ENCODE peak calls at places on chromosomes 11 and 22, in five cellular contexts. E is A549, M is HepG2, V is K562, I is GM12878. J is an unnamed sample. For H3K4me1, the result is how much of the 10 kb centered on the place peaks cover.

GRCh38 chr11:121968638-121969037 is 147.4 kb downstream of the BLID start:
- DNase-seq in V (no peak), E (no peak), I (no peak), M (no peak), J (no peak)

GRCh38 chr11:75028321-75029097 is 39.8 kb downstream of the NEU3 start:
- DNase-seq in I (no peak), V (peak), E (no peak), M (no peak), J (no peak)

GRCh38 chr11:79371152-79371551 is 69.7 kb downstream of the TENM4 start:
- DNase-seq in E (no peak), M (no peak), I (no peak), V (no peak), J (peak)

GRCh38 chr11:134639586-134640330 is 227.7 kb upstream of the B3GAT1 start:
- DNase-seq in I (no peak), M (no peak), E (no peak), V (no peak), J (no peak)

GRCh38 chr11:102530558-102530957 is at the start of gene MMP7:
- DNase-seq in E (peak), M (no peak), I (no peak), V (no peak), J (no peak)

GRCh38 chr11:35494966-35495365 is 30.4 kb downstream of the PAMR1 start:
- DNase-seq in V (no peak), M (no peak), E (no peak), I (no peak), J (no peak)

GRCh38 chr11:18853086-18853720 is 61.6 kb upstream of the PTPN5 start:
- DNase-seq in E (peak), M (peak), I (no peak), V (no peak), J (peak)

GRCh38 chr22:20741634-20742581 is 32.0 kb upstream of the SERPIND1 start:
- DNase-seq in V (peak), E (peak), I (no peak), M (peak), J (peak)

GRCh38 chr22:20024225-20025087 is 3.5 kb downstream of the TANGO2 start:
- DNase-seq in I (no peak), V (no peak), M (no peak), E (no peak), J (no peak)

GRCh38 chr11:78749243-78749730 is 174.6 kb upstream of the NARS2 start:
- DNase-seq in V (no peak), I (no peak), E (no peak), M (no peak), J (no peak)

GRCh38 chr11:63492441-63492840 is 1.5 kb upstream of the PLAAT5 start:
- DNase-seq in V (no peak), I (no peak), E (no peak), M (no peak), J (no peak)

GRCh38 chr11:117828641-117829368 is 4.3 kb upstream of the FXYD2 start:
- DNase-seq in M (no peak), V (peak), E (peak), I (no peak), J (no peak)

GRCh38 chr11:68773521-68774187 is 22.3 kb upstream of the TESMIN start:
- DNase-seq in I (no peak), E (no peak), M (no peak), V (no peak), J (no peak)

GRCh38 chr11:123640677-123641494 is 13.5 kb downstream of the SCN3B start:
- DNase-seq in V (peak), I (no peak), M (peak), E (peak), J (peak)

GRCh38 chr11:117220999-117221774 is 10.7 kb downstream of the PCSK7 start:
- DNase-seq in E (no peak), M (no peak), I (no peak), V (no peak), J (no peak)

GRCh38 chr22:37681001-37681424 is 5.1 kb upstream of the NOL12 start:
- DNase-seq in E (no peak), V (no peak), I (no peak), M (no peak), J (no peak)

GRCh38 chr11:66055021-66055420 is 2.9 kb downstream of the SF3B2 start:
- DNase-seq in V (no peak), E (no peak), I (no peak), M (no peak), J (no peak)

GRCh38 chr22:49853981-49854791 is 542 bp downstream of the ZBED4 start:
- DNase-seq in E (peak), I (no peak), V (peak), M (no peak), J (peak)

GRCh38 chr11:45395421-45395820 is 109.3 kb upstream of the SYT13 start:
- DNase-seq in I (no peak), V (no peak), M (no peak), E (no peak), J (no peak)

GRCh38 chr22:23243006-23243573 is 62.8 kb downstream of the BCR start:
- DNase-seq in I (peak), V (peak), M (no peak), E (no peak), J (peak)

GRCh38 chr11:35587972-35588371 is 30.3 kb upstream of the FJX1 start:
- DNase-seq in E (no peak), V (no peak), M (no peak), I (no peak), J (no peak)

GRCh38 chr11:11814614-11815452 is 26.9 kb upstream of the USP47 start:
- DNase-seq in V (peak), I (no peak), E (no peak), M (no peak), J (no peak)

GRCh38 chr11:706439-706956 is 467 bp downstream of the EPS8L2 start:
- DNase-seq in V (peak), I (no peak), M (no peak), E (peak), J (no peak)

GRCh38 chr11:46210133-46210636 is 67.3 kb upstream of the CREB3L1 start:
- DNase-seq in E (peak), M (peak), I (peak), V (no peak), J (no peak)

GRCh38 chr11:10542776-10543175 is 1.8 kb upstream of the RNF141 start:
- DNase-seq in E (no peak), V (no peak), I (no peak), M (no peak), J (no peak)

GRCh38 chr11:10538924-10539323 is 2.1 kb downstream of the RNF141 start:
- DNase-seq in E (no peak), I (no peak), V (no peak), M (no peak), J (no peak)

GRCh38 chr11:10540546-10540914 is 457 bp downstream of the RNF141 start:
- DNase-seq in M (peak), I (no peak), V (no peak), E (no peak), J (peak)

GRCh38 chr11:10539339-10539738 is 1.6 kb downstream of the RNF141 start:
- DNase-seq in I (no peak), V (no peak), E (peak), M (peak), J (no peak)

DNA sequence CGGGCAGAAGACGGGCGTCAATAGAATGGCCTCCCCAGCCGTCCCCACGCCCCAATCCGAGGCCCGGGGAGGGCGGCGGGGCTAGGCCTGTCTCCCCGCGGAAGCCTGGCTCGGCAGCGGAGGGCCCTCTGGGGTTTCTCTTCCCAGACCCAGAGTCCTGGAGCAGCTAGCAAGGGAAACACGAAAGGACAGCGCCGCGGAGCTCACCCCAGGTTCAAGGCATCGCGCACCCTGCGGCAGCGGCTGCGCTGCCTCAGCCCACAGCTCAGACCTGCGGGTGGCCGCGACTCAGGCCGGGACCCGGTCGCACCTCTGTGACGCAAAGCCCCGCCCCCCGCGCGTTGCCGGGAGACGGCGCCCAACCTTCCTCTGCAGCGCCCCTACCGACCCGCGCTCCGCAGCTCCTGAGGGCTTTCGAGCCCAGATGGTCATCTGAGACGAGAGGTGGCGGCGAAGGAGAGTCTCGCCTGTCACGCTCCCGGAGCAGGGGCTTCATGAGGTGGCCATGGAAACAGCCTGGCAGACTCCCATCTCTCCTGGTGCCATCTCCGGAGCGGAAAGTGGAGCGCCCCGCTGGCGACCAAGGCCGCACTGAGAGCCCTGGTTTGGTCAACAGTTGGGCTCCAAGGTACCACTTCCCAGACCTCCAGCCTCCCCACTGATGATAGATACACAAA is at the start of gene RNF141:
- DNase-seq in E (peak), M (peak), V (peak), I (peak), J (peak)
- TF ChIP-seq JUNB in E (no peak), M (no peak), V (no peak), I (no peak), J (no peak)

DNA sequence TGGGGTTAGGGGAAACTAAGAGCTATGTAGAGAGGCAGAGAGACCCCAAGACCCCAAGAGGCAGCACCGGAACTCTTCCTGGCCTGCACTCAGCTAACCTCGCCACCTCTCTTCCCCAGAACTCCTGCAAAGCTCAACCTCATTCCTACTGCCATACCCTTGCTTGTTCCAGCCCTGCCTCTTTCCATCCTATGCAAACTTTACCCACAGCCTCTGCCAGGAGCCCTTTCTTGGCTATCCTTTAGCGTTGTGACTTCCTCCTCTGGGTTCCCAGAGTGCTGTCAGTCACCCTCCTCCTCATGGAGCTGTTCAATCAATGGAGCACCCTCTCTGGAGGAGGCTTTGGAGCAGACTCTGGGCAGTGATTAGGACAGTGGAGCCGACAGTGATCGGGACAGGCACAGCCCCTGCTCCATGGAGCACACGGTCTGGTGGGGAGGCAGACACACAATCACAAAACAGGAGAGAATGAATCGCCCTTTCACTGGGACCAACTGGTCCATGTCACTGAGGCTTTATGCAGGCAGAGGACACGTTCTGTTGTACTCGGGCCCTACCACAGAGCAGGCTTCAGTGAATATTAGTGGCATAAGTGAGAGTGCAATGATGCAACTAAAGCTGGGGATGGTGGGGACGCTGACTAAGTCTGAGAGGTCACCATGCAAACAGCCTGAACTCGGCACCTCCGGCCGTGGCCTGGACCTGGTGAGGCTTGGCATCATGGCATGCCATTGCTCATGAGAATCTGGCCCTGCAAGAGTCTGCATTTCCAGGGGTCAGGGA is 24.6 kb upstream of the P2RY2 start:
- DNase-seq in E (no peak), I (peak), M (no peak), V (no peak), J (no peak)
- H3K4me1 ChIP-seq in E (half or more), I (under half), M (under half), V (under half), J (under half)

DNA sequence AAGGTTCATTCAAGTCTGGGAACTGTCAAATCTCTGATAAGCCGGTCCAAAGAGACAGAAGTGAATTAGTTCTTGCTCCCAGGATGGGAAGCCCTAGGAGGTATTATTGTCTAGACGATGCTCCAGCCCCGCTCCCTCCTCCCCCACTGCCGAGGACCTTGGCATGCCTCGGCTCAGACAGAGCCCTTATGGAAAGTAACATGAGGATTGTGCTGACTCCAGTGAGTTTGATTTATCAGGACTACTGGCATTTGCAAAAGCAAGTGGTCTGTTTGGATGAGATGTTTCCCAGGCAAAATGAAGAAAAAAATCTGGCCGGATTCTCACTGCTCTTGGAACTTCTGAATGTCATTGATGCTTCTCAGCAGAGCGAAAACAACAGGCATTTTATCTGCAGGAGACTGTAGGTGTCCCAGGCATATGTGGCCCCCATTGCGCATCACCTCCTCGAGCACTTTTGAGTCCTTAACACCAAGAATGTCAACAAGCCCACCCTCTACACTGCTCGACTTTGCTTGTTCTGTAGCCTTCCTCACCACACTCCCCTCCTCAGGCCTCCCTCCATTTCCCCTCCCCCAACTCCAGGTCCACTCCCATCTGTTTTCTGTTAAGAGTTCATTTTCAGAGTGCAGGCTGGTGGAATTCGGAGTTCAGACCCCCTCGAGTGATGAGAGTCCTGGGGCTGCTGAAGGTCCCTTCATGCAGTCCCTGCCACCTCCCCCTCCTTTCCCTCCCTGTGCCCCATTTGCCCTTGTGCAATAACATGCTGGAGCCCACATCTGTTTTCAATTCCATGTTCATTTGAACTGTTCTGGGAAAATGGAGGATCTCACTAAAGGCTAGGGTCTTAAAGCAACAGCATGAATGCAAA is 340.8 kb downstream of the ETS1 start:
- DNase-seq in I (no peak), V (no peak), E (no peak), M (no peak), J (no peak)
- H3K4me2 ChIP-seq in I (no peak), V (no peak), E (no peak), M (no peak), J (no peak)

GRCh38 chr11:34051349-34052035 is at the start of gene CAPRIN1:
- DNase-seq in I (peak), M (peak), V (peak), E (peak), J (peak)

GRCh38 chr11:34049058-34049457 is 2.5 kb upstream of the CAPRIN1 start:
- DNase-seq in E (no peak), I (no peak), M (no peak), V (no peak), J (no peak)

GRCh38 chr11:34050967-34051348 is 573 bp upstream of the CAPRIN1 start:
- DNase-seq in V (no peak), E (no peak), M (peak), I (no peak), J (no peak)

GRCh38 chr11:34052036-34052607 is 591 bp downstream of the CAPRIN1 start:
- DNase-seq in E (peak), I (no peak), V (peak), M (peak), J (peak)

DNA sequence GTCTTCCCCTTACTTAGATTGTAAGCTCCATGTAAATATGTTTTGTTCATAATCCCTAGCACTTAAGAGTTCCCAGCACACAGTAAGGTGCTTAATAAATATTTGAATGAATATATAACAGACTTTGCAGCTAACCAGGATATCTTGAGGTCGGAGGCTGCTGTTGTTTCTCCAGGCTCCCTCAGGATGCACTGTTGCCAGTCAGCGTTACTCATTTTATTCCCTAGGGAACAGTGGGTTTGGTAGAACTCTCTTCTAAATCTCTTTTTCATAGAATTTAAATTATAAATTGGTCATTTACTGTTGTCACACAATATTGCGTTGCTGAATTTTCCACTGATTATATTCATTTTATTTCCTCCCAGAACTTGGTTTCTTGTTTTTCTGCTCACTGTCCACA is 995 bp upstream of the CAPRIN1 start:
- DNase-seq in I (no peak), V (no peak), M (no peak), E (no peak), J (no peak)
- TF ChIP-seq JUNB in I (no peak), V (no peak), M (no peak), E (no peak), J (no peak)